ENCODE peak calls at places on chromosomes 12 and 14, in nine cellular contexts. W is pancreas; B is ELF-1; P is NCI-H460; A is GM03348; X is stimulated activated naive CD8-positive, alpha-beta T cell treated with anti-CD3 and anti-CD28 coated beads, Interleukin-15, amount 100 ng/mL, for 72 hours; Q is AG08395; Y is posterior vena cava; H is activated gamma-delta T cell. E is an unnamed sample.

GRCh38 chr12:105554223-105554678 is 223.8 kb downstream of the C12orf75 start:
- DNase-seq in W (no peak), B (peak; percentile 64), P (no peak), A (no peak), X (no peak), Q (no peak), Y (no peak), H (no peak), E (no peak)

GRCh38 chr14:51996148-51996746 is 6.9 kb downstream of the RTRAF start:
- DNase-seq in W (no peak), B (no peak), P (peak; percentile 44), A (no peak), X (no peak), Q (no peak), Y (no peak), H (no peak), E (peak; percentile 64)

GRCh38 chr12:110637869-110638441 is 24.0 kb downstream of the TCTN1 start:
- DNase-seq in W (no peak), B (no peak), P (no peak), A (no peak), X (no peak), Q (no peak), Y (peak; percentile 34), H (no peak), E (no peak)

GRCh38 chr14:49892301-49892635 is 614 bp upstream of the ARF6 start:
- DNase-seq in W (peak; percentile 59), B (no peak), P (peak; percentile 62), A (peak; percentile 79), X (peak; percentile 27), Q (peak; percentile 63), Y (no peak), H (no peak), E (peak; percentile 93)

GRCh38 chr14:68585690-68586089 is 207.2 kb downstream of the ZFP36L1 start:
- DNase-seq in W (no peak), B (no peak), P (no peak), A (peak; percentile 40), X (no peak), Q (peak; percentile 49), Y (no peak), H (no peak), E (peak; percentile 32)

GRCh38 chr14:24162083-24162482 is 1.0 kb downstream of the IRF9 start:
- DNase-seq in W (no peak), B (no peak), P (no peak), A (no peak), X (no peak), Q (peak; percentile 40), Y (no peak), H (no peak), E (peak; percentile 56)

GRCh38 chr14:93954900-93955891 is 21.2 kb downstream of the ASB2 start:
- DNase-seq in W (no peak), B (peak; percentile 32), P (no peak), A (no peak), X (no peak), Q (no peak), Y (no peak), H (no peak), E (no peak)

GRCh38 chr12:12776261-12776660 is 9.2 kb upstream of the APOLD1 start:
- DNase-seq in W (no peak), B (no peak), P (no peak), A (no peak), X (no peak), Q (no peak), Y (no peak), H (no peak), E (no peak)

GRCh38 chr14:93742761-93743160 is 45.5 kb downstream of the PRIMA1 start:
- DNase-seq in W (no peak), B (no peak), P (no peak), A (no peak), X (no peak), Q (no peak), Y (no peak), H (no peak), E (no peak)

GRCh38 chr12:30999723-31000122 is 73.2 kb downstream of the TSPAN11 start:
- DNase-seq in W (no peak), B (no peak), P (no peak), A (no peak), X (no peak), Q (no peak), Y (peak; percentile 36), H (no peak), E (no peak)

GRCh38 chr12:94875525-94875924 is 128.0 kb downstream of the NDUFA12 start:
- DNase-seq in W (no peak), B (peak; percentile 49), P (peak; percentile 13), A (no peak), X (no peak), Q (no peak), Y (no peak), H (no peak), E (peak; percentile 54)

GRCh38 chr12:51925400-51926063 is 18.2 kb downstream of the ACVRL1 start:
- DNase-seq in W (no peak), B (no peak), P (no peak), A (no peak), X (no peak), Q (no peak), Y (peak; percentile 57), H (no peak), E (no peak)

GRCh38 chr12:114499338-114499737 is 93.4 kb upstream of the TBX5 start:
- DNase-seq in W (no peak), B (no peak), P (no peak), A (peak; percentile 35), X (no peak), Q (peak; percentile 55), Y (no peak), H (no peak), E (no peak)

GRCh38 chr12:52784909-52785308 is 7.8 kb upstream of the KRT76 start:
- DNase-seq in W (no peak), B (no peak), P (no peak), A (no peak), X (no peak), Q (no peak), Y (no peak), H (no peak), E (no peak)

GRCh38 chr12:89694542-89694941 is 14.1 kb downstream of the ATP2B1 start:
- DNase-seq in W (no peak), B (no peak), P (no peak), A (no peak), X (no peak), Q (no peak), Y (no peak), H (no peak), E (no peak)

GRCh38 chr12:85759217-85759616 is 77.0 kb downstream of the RASSF9 start:
- DNase-seq in W (no peak), B (no peak), P (no peak), A (no peak), X (no peak), Q (no peak), Y (no peak), H (no peak), E (no peak)

GRCh38 chr12:20189767-20190166 is 178.6 kb upstream of the PDE3A start:
- DNase-seq in W (no peak), B (peak; percentile 3), P (no peak), A (no peak), X (no peak), Q (no peak), Y (no peak), H (no peak), E (no peak)

GRCh38 chr14:102020058-102020971 is 55.9 kb downstream of the DYNC1H1 start:
- DNase-seq in W (no peak), B (no peak), P (no peak), A (peak; percentile 77), X (peak; percentile 64), Q (peak; percentile 83), Y (no peak), H (no peak), E (peak; percentile 89)

GRCh38 chr12:67624355-67624754 is 24.2 kb upstream of the DYRK2 start:
- DNase-seq in W (no peak), B (no peak), P (no peak), A (no peak), X (no peak), Q (no peak), Y (no peak), H (no peak), E (no peak)

GRCh38 chr14:39432179-39432618 is at the start of gene FBXO33:
- DNase-seq in W (peak; percentile 96), B (peak; percentile 98), P (peak; percentile 94), A (peak; percentile 97), X (peak; percentile 98), Q (peak; percentile 97), Y (peak; percentile 99), H (peak; percentile 95), E (peak; percentile 97)

GRCh38 chr12:113056381-113056630 is 224 bp upstream of the DTX1 start:
- DNase-seq in W (no peak), B (no peak), P (no peak), A (no peak), X (no peak), Q (no peak), Y (no peak), H (no peak), E (no peak)

GRCh38 chr14:35825968-35826217 is 245 bp upstream of the BRMS1L start:
- DNase-seq in W (no peak), B (no peak), P (no peak), A (no peak), X (no peak), Q (no peak), Y (no peak), H (no peak), E (no peak)

GRCh38 chr12:2334291-2335088 is 281.7 kb downstream of the CACNA1C start:
- DNase-seq in W (no peak), B (no peak), P (no peak), A (no peak), X (no peak), Q (no peak), Y (no peak), H (no peak), E (no peak)

GRCh38 chr12:18479266-18479665 is 217.9 kb downstream of the PIK3C2G start:
- DNase-seq in W (no peak), B (no peak), P (no peak), A (no peak), X (no peak), Q (no peak), Y (no peak), H (no peak), E (no peak)

GRCh38 chr12:110754101-110754793 is 11.6 kb upstream of the PPP1CC start:
- DNase-seq in W (no peak), B (no peak), P (no peak), A (no peak), X (no peak), Q (peak; percentile 21), Y (peak; percentile 61), H (no peak), E (no peak)

GRCh38 chr14:80609055-80609454 is 332.5 kb downstream of the CEP128 start:
- DNase-seq in W (no peak), B (no peak), P (no peak), A (no peak), X (no peak), Q (no peak), Y (no peak), H (no peak), E (no peak)

GRCh38 chr14:77026166-77026929 is 2.2 kb downstream of the IRF2BPL start:
- DNase-seq in W (no peak), B (no peak), P (no peak), A (peak; percentile 43), X (no peak), Q (no peak), Y (no peak), H (peak; percentile 18), E (peak; percentile 64)

GRCh38 chr12:85825751-85826150 is 10.5 kb downstream of the RASSF9 start:
- DNase-seq in W (no peak), B (no peak), P (no peak), A (no peak), X (no peak), Q (no peak), Y (no peak), H (no peak), E (no peak)

GRCh38 chr14:23281247-23281646 is 4.7 kb downstream of the HOMEZ start:
- DNase-seq in W (no peak), B (no peak), P (no peak), A (no peak), X (no peak), Q (no peak), Y (no peak), H (no peak), E (no peak)

GRCh38 chr12:65956056-65956738 is 131.9 kb downstream of the HMGA2 start:
- DNase-seq in W (no peak), B (no peak), P (no peak), A (no peak), X (no peak), Q (no peak), Y (no peak), H (no peak), E (no peak)

GRCh38 chr12:105920161-105920684 is 218.5 kb downstream of the NUAK1 start:
- DNase-seq in W (no peak), B (peak; percentile 72), P (no peak), A (no peak), X (no peak), Q (no peak), Y (no peak), H (no peak), E (no peak)

E was measured in iris pigment epithelial cell.